ENCODE peak calls at places on chromosomes 11 and 22, in five cellular contexts. U is GM13976, A is dermis blood vessel endothelial cell, J is Panc1, Y is KBM-7. P is an unnamed sample.

GRCh38 chr11:128660957-128661356 is 32.9 kb upstream of the FLI1 start:
- DNase-seq in U (no peak), A (no peak), J (no peak), Y (no peak), P (no peak)

GRCh38 chr22:50684986-50685385 is 12.4 kb downstream of the SHANK3 start:
- DNase-seq in U (no peak), A (peak; percentile 72), J (no peak), Y (no peak), P (no peak)

GRCh38 chr11:130897262-130898182 is 18.8 kb downstream of the SNX19 start:
- DNase-seq in U (no peak), A (peak; percentile 64), J (no peak), Y (no peak), P (no peak)

GRCh38 chr11:64281957-64282770 is 2.3 kb downstream of the BAD start:
- DNase-seq in U (no peak), A (no peak), J (no peak), Y (no peak), P (no peak)

GRCh38 chr22:30208631-30209603 is 37.6 kb downstream of the LIF start:
- DNase-seq in U (peak; percentile 9), A (peak; percentile 81), J (no peak), Y (no peak), P (no peak)

GRCh38 chr11:64035581-64035980 is at the start of gene FLRT1:
- DNase-seq in U (no peak), A (no peak), J (no peak), Y (no peak), P (peak; percentile 45)

GRCh38 chr22:19367763-19368367 is 63.7 kb downstream of the HIRA start:
- DNase-seq in U (no peak), A (no peak), J (no peak), Y (no peak), P (no peak)

GRCh38 chr11:46686886-46687810 is 13.3 kb downstream of the ARHGAP1 start:
- DNase-seq in U (no peak), A (peak; percentile 26), J (no peak), Y (no peak), P (no peak)

GRCh38 chr11:134024420-134025085 is 44.3 kb upstream of the JAM3 start:
- DNase-seq in U (no peak), A (no peak), J (no peak), Y (no peak), P (no peak)

GRCh38 chr22:26903030-26903856 is 245.9 kb downstream of the MIAT start:
- DNase-seq in U (peak; percentile 40), A (no peak), J (no peak), Y (no peak), P (peak; percentile 62)

GRCh38 chr11:100562102-100562501 is 125.0 kb upstream of the ARHGAP42 start:
- DNase-seq in U (no peak), A (peak; percentile 90), J (no peak), Y (no peak), P (no peak)

GRCh38 chr22:24147666-24148065 is 33.6 kb upstream of the SUSD2 start:
- DNase-seq in U (no peak), A (no peak), J (no peak), Y (no peak), P (no peak)

GRCh38 chr11:103091441-103091809 is 535 bp downstream of the DCUN1D5 start:
- DNase-seq in U (peak; percentile 63), A (peak; percentile 61), J (no peak), Y (peak; percentile 54), P (peak; percentile 46)

GRCh38 chr11:36026315-36026968 is 82.6 kb downstream of the LDLRAD3 start:
- DNase-seq in U (no peak), A (no peak), J (no peak), Y (no peak), P (no peak)

GRCh38 chr22:41201146-41201545 is 4.0 kb upstream of the L3MBTL2 start:
- DNase-seq in U (no peak), A (no peak), J (no peak), Y (no peak), P (no peak)

GRCh38 chr22:20430641-20431519 is 6.7 kb downstream of the SCARF2 start:
- DNase-seq in U (peak; percentile 68), A (peak; percentile 79), J (no peak), Y (peak; percentile 26), P (peak; percentile 72)

GRCh38 chr11:111602865-111603632 is 800 bp downstream of the SIK2 start:
- DNase-seq in U (peak; percentile 48), A (peak; percentile 41), J (no peak), Y (peak; percentile 42), P (no peak)

GRCh38 chr22:20758688-20759087 is 15.2 kb upstream of the SERPIND1 start:
- DNase-seq in U (no peak), A (peak; percentile 31), J (no peak), Y (no peak), P (no peak)

GRCh38 chr11:3841426-3842304 is 906 bp upstream of the RHOG start:
- DNase-seq in U (peak; percentile 88), A (peak; percentile 92), J (peak; percentile 82), Y (peak; percentile 91), P (peak; percentile 81)

GRCh38 chr22:32354360-32355351 is 3.0 kb upstream of the RFPL3 start:
- DNase-seq in U (no peak), A (peak; percentile 96), J (no peak), Y (peak; percentile 11), P (no peak)

GRCh38 chr11:27688076-27688475 is 12.2 kb downstream of the BDNF start:
- DNase-seq in U (no peak), A (no peak), J (no peak), Y (no peak), P (peak; percentile 16)

GRCh38 chr11:85182437-85183109 is 444.6 kb downstream of the DLG2 start:
- DNase-seq in U (peak; percentile 11), A (no peak), J (no peak), Y (peak; percentile 42), P (peak; percentile 25)

GRCh38 chr11:108803781-108804180 is 138.9 kb downstream of the DDX10 start:
- DNase-seq in U (no peak), A (no peak), J (no peak), Y (no peak), P (no peak)

GRCh38 chr22:39898997-39899396 is 1.9 kb upstream of the GRAP2 start:
- DNase-seq in U (peak; percentile 69), A (no peak), J (no peak), Y (peak; percentile 73), P (no peak)

GRCh38 chr11:125263268-125263790 is 98.8 kb downstream of the PKNOX2 start:
- DNase-seq in U (no peak), A (peak; percentile 46), J (no peak), Y (no peak), P (peak; percentile 82)

GRCh38 chr22:23220485-23221350 is 40.4 kb downstream of the BCR start:
- DNase-seq in U (peak; percentile 76), A (peak; percentile 69), J (no peak), Y (peak; percentile 77), P (no peak)

GRCh38 chr11:107139396-107139795 is 121.1 kb upstream of the GUCY1A2 start:
- DNase-seq in U (no peak), A (no peak), J (no peak), Y (no peak), P (no peak)

GRCh38 chr11:101835465-101836063 is 79.2 kb upstream of the CEP126 start:
- DNase-seq in U (no peak), A (no peak), J (no peak), Y (no peak), P (no peak)

GRCh38 chr11:33321483-33321882 is 64.3 kb downstream of the HIPK3 start:
- DNase-seq in U (no peak), A (no peak), J (no peak), Y (peak; percentile 40), P (no peak)

GRCh38 chr22:42433754-42434153 is 1.6 kb upstream of the NFAM1 start:
- DNase-seq in U (no peak), A (no peak), J (no peak), Y (no peak), P (no peak)

GRCh38 chr22:26735019-26735409 is 77.6 kb downstream of the MIAT start:
- DNase-seq in U (no peak), A (no peak), J (no peak), Y (no peak), P (no peak)

P was measured in nephron progenitor cell.